ENCODE peak calls at places on chromosomes 11 and 22, in five cellular contexts. C is right lobe of liver, T is adrenal gland, X is ovary, W is SK-N-SH. G is an unnamed sample.

GRCh38 chr22:18971321-18971751 is 35.2 kb upstream of the PRODH start:
- DNase-seq in C (no peak), T (no peak), X (no peak), W (no peak), G (no peak)

GRCh38 chr11:4025248-4025956 is 69.2 kb upstream of the RRM1 start:
- DNase-seq in C (no peak), T (peak; percentile 30), X (no peak), W (peak; percentile 44), G (no peak)

GRCh38 chr11:11706022-11706421 is 84.2 kb upstream of the GALNT18 start:
- DNase-seq in C (no peak), T (no peak), X (no peak), W (no peak), G (no peak)

GRCh38 chr22:31436132-31436531 is 36.7 kb downstream of the DRG1 start:
- DNase-seq in C (no peak), T (no peak), X (no peak), W (no peak), G (no peak)

GRCh38 chr22:46050451-46050845 is 73.5 kb upstream of the WNT7B start:
- DNase-seq in C (peak; percentile 25), T (peak; percentile 0), X (no peak), W (no peak), G (no peak)

GRCh38 chr11:117664897-117665296 is 132.1 kb downstream of the DSCAML1 start:
- DNase-seq in C (no peak), T (peak; percentile 3), X (no peak), W (no peak), G (peak; percentile 30)

GRCh38 chr11:2221024-2221423 is 49.4 kb downstream of the ASCL2 start:
- DNase-seq in C (no peak), T (no peak), X (no peak), W (no peak), G (no peak)

GRCh38 chr11:19753451-19754041 is 40.9 kb downstream of the NAV2 start:
- DNase-seq in C (no peak), T (no peak), X (no peak), W (no peak), G (no peak)

GRCh38 chr11:11605821-11606450 is 15.9 kb downstream of the GALNT18 start:
- DNase-seq in C (no peak), T (no peak), X (no peak), W (no peak), G (no peak)

GRCh38 chr11:116162086-116162485 is 610.7 kb downstream of the BUD13 start:
- DNase-seq in C (no peak), T (no peak), X (no peak), W (no peak), G (no peak)

GRCh38 chr11:56917708-56918450 is 70.8 kb upstream of the OR5AK2 start:
- DNase-seq in C (no peak), T (no peak), X (no peak), W (peak; percentile 10), G (no peak)

GRCh38 chr22:28017558-28017820 is 98.4 kb upstream of the PITPNB start:
- DNase-seq in C (no peak), T (no peak), X (no peak), W (no peak), G (peak; percentile 8)

GRCh38 chr11:129283141-129283540 is 91.0 kb upstream of the ARHGAP32 start:
- DNase-seq in C (no peak), T (no peak), X (no peak), W (no peak), G (no peak)

DNA sequence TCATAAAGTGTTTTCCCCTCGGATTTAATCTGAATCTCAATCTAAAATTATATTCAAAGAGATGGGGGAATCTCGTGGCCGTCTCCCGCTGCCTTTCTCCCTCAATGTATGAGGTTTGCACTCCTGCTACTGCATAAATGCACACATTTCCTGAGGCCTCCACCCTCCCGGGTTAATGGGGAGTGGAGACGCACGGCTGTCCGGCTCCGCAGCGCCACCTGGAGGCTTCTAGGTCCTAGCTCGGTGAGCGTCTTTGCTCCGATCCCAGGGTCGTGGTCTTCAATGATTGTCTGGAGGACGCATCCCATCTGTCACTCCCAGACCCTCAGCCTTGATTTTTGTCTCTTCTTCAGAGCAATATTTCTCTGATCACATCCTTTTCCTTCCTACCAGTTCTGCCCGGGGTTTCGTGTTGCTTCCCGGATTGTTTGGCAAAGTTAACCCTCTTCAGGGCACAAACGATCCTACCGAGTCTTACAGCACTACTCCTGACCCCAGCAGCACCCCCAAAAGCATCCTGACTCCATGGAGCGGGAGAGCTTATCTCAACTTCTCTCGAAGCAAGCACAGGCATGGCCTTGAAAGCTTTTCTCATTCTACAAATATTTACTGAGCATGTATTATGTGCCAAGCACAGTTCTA is at the start of gene LMO1:
- DNase-seq in C (peak; percentile 81), T (peak; percentile 85), X (peak; percentile 64), W (peak; percentile 94), G (peak; percentile 79)
- H3K27me3 ChIP-seq in C (peaks cover 53% of the 10 kb centered on the region), T (peaks cover 45% of the 10 kb centered on the region), X (no peaks in the 10 kb centered on the region), W (peaks cover 47% of the 10 kb centered on the region), G (peaks cover 81% of the 10 kb centered on the region)

GRCh38 chr22:50182176-50183081 is 3.3 kb upstream of the TRABD start:
- DNase-seq in C (peak; percentile 59), T (peak; percentile 57), X (peak; percentile 12), W (no peak), G (peak; percentile 42)

GRCh38 chr22:50179937-50180726 is 5.6 kb upstream of the TRABD start:
- DNase-seq in C (peak; percentile 43), T (no peak), X (no peak), W (no peak), G (peak; percentile 12)

GRCh38 chr22:50183141-50183971 is 2.4 kb upstream of the TRABD start:
- DNase-seq in C (peak; percentile 55), T (no peak), X (peak; percentile 21), W (no peak), G (no peak)

GRCh38 chr22:50178871-50179869 is 6.5 kb upstream of the TRABD start:
- DNase-seq in C (peak; percentile 55), T (no peak), X (no peak), W (no peak), G (no peak)

DNA sequence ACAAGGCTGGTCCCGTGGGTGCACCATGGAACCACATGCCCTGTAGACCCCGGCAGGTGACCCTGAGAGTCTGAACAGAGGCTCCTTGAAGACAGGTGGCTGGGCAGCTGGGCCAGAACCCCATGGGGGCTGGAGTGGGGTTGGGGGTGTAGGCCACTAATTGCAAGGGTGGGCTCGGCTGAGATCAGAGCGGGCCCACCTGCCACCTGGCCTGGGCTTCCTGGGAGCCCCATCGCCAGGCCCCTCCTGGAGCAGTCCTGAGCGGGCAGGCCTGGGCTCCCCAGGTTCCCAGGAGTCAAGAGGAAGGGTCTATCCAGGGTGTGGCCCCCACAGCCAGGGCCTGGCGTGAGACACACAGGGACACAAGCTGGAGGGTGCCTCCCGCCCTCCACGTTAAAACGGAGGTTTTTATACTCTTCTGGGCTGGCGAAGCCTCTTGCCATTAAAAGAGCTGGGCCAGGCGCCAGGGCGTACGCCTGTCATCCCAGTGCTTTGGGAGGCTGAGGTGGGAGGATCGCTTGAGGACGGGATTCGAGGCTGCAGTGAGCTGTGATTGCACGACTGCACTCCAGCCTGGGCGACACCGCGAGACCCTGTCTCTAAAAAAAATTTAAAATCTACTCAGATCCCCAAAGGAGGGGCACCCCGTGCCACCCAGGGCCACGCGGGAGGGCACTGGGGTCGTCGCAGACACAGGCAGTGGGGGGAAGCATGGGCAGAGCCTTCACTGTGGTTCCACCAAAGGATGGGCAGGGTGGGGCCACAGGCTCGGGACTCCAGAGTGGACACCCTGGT is 4.8 kb upstream of the TRABD start:
- DNase-seq in C (peak; percentile 45), T (no peak), X (no peak), W (no peak), G (peak; percentile 21)
- H3K4me3 ChIP-seq in C (no peak overlapping the region), T (no peak overlapping the region), X (no peak overlapping the region), W (no peak overlapping the region), G (no peak overlapping the region)

DNA sequence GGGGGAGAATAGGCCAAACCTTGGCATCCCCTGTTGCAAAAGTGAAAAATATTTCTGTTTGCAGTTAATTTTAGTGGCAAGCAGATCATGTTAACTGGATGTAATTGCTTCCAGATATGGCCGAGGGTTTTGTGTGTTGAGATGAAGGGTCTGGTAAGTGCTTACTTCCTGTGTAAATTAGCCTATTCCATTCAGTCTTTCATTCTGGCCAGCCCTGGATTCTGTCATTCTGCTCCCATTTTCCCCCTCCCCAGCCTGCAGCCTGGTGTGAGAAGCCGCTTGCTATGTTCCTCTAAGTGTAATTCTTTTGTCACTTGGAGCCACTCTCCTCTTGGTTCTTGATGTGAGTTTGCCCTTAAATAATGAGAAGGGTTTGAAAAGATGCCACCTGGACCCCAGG is 17.5 kb downstream of the ZBTB16 start:
- DNase-seq in C (no peak), T (no peak), X (no peak), W (peak; percentile 72), G (no peak)
- H3K27me3 ChIP-seq in C (no peaks in the 10 kb centered on the region), T (no peaks in the 10 kb centered on the region), X (no peaks in the 10 kb centered on the region), W (peaks cover 57% of the 10 kb centered on the region), G (no peaks in the 10 kb centered on the region)

GRCh38 chr22:17222503-17222902 is 3.3 kb upstream of the ADA2 start:
- DNase-seq in C (no peak), T (no peak), X (no peak), W (no peak), G (no peak)

GRCh38 chr22:17218341-17218740 is 894 bp downstream of the ADA2 start:
- DNase-seq in C (no peak), T (no peak), X (no peak), W (no peak), G (no peak)

GRCh38 chr22:17213976-17214375 is 5.3 kb downstream of the ADA2 start:
- DNase-seq in C (peak; percentile 80), T (peak; percentile 61), X (no peak), W (no peak), G (peak; percentile 69)

GRCh38 chr22:17214416-17215043 is 4.7 kb downstream of the ADA2 start:
- DNase-seq in C (no peak), T (no peak), X (no peak), W (no peak), G (no peak)

GRCh38 chr22:17217179-17217578 is 2.1 kb downstream of the ADA2 start:
- DNase-seq in C (no peak), T (no peak), X (no peak), W (no peak), G (no peak)
- H3K4me3 ChIP-seq in C (no peak overlapping the region), T (no peak overlapping the region), X (no peak overlapping the region), W (no peak overlapping the region), G (no peak overlapping the region)

GRCh38 chr22:22048318-22048942 is 65.8 kb upstream of the TOP3B start:
- DNase-seq in C (no peak), T (no peak), X (no peak), W (no peak), G (no peak)

GRCh38 chr22:22047266-22047665 is 64.7 kb upstream of the TOP3B start:
- DNase-seq in C (no peak), T (no peak), X (no peak), W (no peak), G (no peak)

GRCh38 chr22:22048981-22049531 is 66.5 kb upstream of the TOP3B start:
- DNase-seq in C (no peak), T (no peak), X (no peak), W (no peak), G (no peak)

GRCh38 chr22:22046370-22046769 is 63.8 kb upstream of the TOP3B start:
- DNase-seq in C (no peak), T (no peak), X (no peak), W (no peak), G (no peak)

DNA sequence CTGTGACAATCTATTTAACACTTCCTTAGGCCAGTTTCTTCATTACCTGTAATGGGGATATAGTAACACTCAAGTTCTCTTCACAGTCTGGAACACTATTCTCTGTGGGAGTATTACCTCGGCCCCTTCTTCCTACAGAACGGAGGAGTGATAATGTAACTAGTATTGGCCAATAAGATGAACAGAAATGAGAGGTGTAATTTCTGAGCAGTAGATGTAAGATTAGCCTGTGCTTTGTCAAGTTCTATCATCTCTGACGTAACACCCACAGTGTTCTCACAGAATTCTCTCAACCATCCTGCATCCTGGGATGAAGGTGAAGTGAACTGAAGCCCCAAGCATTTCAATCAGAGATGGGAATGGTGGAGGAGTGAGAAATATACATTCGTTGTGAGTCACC is 65.2 kb upstream of the TOP3B start:
- DNase-seq in C (no peak), T (no peak), X (no peak), W (no peak), G (no peak)
- H3K27me3 ChIP-seq in C (no peaks in the 10 kb centered on the region), T (peaks cover 4% of the 10 kb centered on the region), X (peaks cover 3% of the 10 kb centered on the region), W (peaks cover 5% of the 10 kb centered on the region), G (no peaks in the 10 kb centered on the region)

G was measured in heart left ventricle.